ENCODE peak calls at places on chromosomes 11 and 22, in nine cellular contexts. One of them, this sample, is unnamed.

GRCh38 chr11:48006301-48006992 is 26.1 kb downstream of the PTPRJ start:
- DNase-seq in stimulated activated CD8-positive, alpha-beta memory T cell treated with anti-CD3 and anti-CD28 coated beads, Interleukin-4, amount 100 ng/mL, for 48 hours: peak
- DNase-seq in GM23338: no peak
- DNase-seq in AG04450: no peak
- DNase-seq in endothelial cell of umbilical vein: peak
- DNase-seq in frontal cortex: no peak
- DNase-seq in fibroblast of mammary gland: peak
- DNase-seq in SK-N-MC: no peak
- DNase-seq in left ventricle myocardium superior: no peak
- DNase-seq in this sample: no peak

GRCh38 chr22:19446603-19447387 is 716 bp downstream of the C22orf39 start:
- DNase-seq in endothelial cell of umbilical vein: no peak
- DNase-seq in frontal cortex: peak
- DNase-seq in AG04450: no peak
- DNase-seq in stimulated activated CD8-positive, alpha-beta memory T cell treated with anti-CD3 and anti-CD28 coated beads, Interleukin-4, amount 100 ng/mL, for 48 hours: no peak
- DNase-seq in SK-N-MC: no peak
- DNase-seq in fibroblast of mammary gland: peak
- DNase-seq in left ventricle myocardium superior: no peak
- DNase-seq in GM23338: peak
- DNase-seq in this sample: no peak

GRCh38 chr22:40220316-40221054 is 42.8 kb downstream of the TNRC6B start:
- DNase-seq in endothelial cell of umbilical vein: peak
- DNase-seq in frontal cortex: no peak
- DNase-seq in stimulated activated CD8-positive, alpha-beta memory T cell treated with anti-CD3 and anti-CD28 coated beads, Interleukin-4, amount 100 ng/mL, for 48 hours: no peak
- DNase-seq in left ventricle myocardium superior: no peak
- DNase-seq in GM23338: no peak
- DNase-seq in SK-N-MC: no peak
- DNase-seq in fibroblast of mammary gland: no peak
- DNase-seq in AG04450: no peak
- DNase-seq in this sample: no peak

GRCh38 chr11:1837171-1838076 is 1.4 kb upstream of the TNNI2 start:
- DNase-seq in endothelial cell of umbilical vein: peak
- DNase-seq in fibroblast of mammary gland: peak
- DNase-seq in frontal cortex: peak
- DNase-seq in stimulated activated CD8-positive, alpha-beta memory T cell treated with anti-CD3 and anti-CD28 coated beads, Interleukin-4, amount 100 ng/mL, for 48 hours: peak
- DNase-seq in GM23338: peak
- DNase-seq in left ventricle myocardium superior: peak
- DNase-seq in SK-N-MC: no peak
- DNase-seq in AG04450: no peak
- DNase-seq in this sample: peak

GRCh38 chr11:96051820-96052219 is 127.9 kb upstream of the MTMR2 start:
- DNase-seq in frontal cortex: no peak
- DNase-seq in AG04450: no peak
- DNase-seq in SK-N-MC: no peak
- DNase-seq in stimulated activated CD8-positive, alpha-beta memory T cell treated with anti-CD3 and anti-CD28 coated beads, Interleukin-4, amount 100 ng/mL, for 48 hours: no peak
- DNase-seq in fibroblast of mammary gland: no peak
- DNase-seq in endothelial cell of umbilical vein: no peak
- DNase-seq in GM23338: no peak
- DNase-seq in left ventricle myocardium superior: no peak
- DNase-seq in this sample: no peak

GRCh38 chr11:124307093-124307492 is 6.7 kb downstream of the OR8D1 start:
- DNase-seq in endothelial cell of umbilical vein: no peak
- DNase-seq in fibroblast of mammary gland: no peak
- DNase-seq in AG04450: no peak
- DNase-seq in left ventricle myocardium superior: no peak
- DNase-seq in GM23338: no peak
- DNase-seq in stimulated activated CD8-positive, alpha-beta memory T cell treated with anti-CD3 and anti-CD28 coated beads, Interleukin-4, amount 100 ng/mL, for 48 hours: no peak
- DNase-seq in frontal cortex: no peak
- DNase-seq in SK-N-MC: no peak
- DNase-seq in this sample: no peak

GRCh38 chr22:46287873-46288751 is 8.6 kb upstream of the GTSE1 start:
- DNase-seq in AG04450: no peak
- DNase-seq in left ventricle myocardium superior: peak
- DNase-seq in fibroblast of mammary gland: no peak
- DNase-seq in GM23338: no peak
- DNase-seq in stimulated activated CD8-positive, alpha-beta memory T cell treated with anti-CD3 and anti-CD28 coated beads, Interleukin-4, amount 100 ng/mL, for 48 hours: peak
- DNase-seq in SK-N-MC: no peak
- DNase-seq in frontal cortex: no peak
- DNase-seq in endothelial cell of umbilical vein: peak
- DNase-seq in this sample: no peak

GRCh38 chr11:68014966-68015447 is 4.9 kb downstream of the ALDH3B1 start:
- DNase-seq in left ventricle myocardium superior: no peak
- DNase-seq in GM23338: no peak
- DNase-seq in fibroblast of mammary gland: no peak
- DNase-seq in endothelial cell of umbilical vein: no peak
- DNase-seq in AG04450: no peak
- DNase-seq in stimulated activated CD8-positive, alpha-beta memory T cell treated with anti-CD3 and anti-CD28 coated beads, Interleukin-4, amount 100 ng/mL, for 48 hours: no peak
- DNase-seq in SK-N-MC: no peak
- DNase-seq in frontal cortex: no peak
- DNase-seq in this sample: no peak

GRCh38 chr11:12459374-12459773 is 82.0 kb downstream of the PARVA start:
- DNase-seq in stimulated activated CD8-positive, alpha-beta memory T cell treated with anti-CD3 and anti-CD28 coated beads, Interleukin-4, amount 100 ng/mL, for 48 hours: no peak
- DNase-seq in endothelial cell of umbilical vein: no peak
- DNase-seq in frontal cortex: no peak
- DNase-seq in GM23338: no peak
- DNase-seq in AG04450: no peak
- DNase-seq in SK-N-MC: no peak
- DNase-seq in left ventricle myocardium superior: no peak
- DNase-seq in fibroblast of mammary gland: no peak
- DNase-seq in this sample: no peak

GRCh38 chr11:28058333-28058732 is 49.6 kb downstream of the KIF18A start:
- DNase-seq in stimulated activated CD8-positive, alpha-beta memory T cell treated with anti-CD3 and anti-CD28 coated beads, Interleukin-4, amount 100 ng/mL, for 48 hours: no peak
- DNase-seq in fibroblast of mammary gland: no peak
- DNase-seq in frontal cortex: no peak
- DNase-seq in endothelial cell of umbilical vein: no peak
- DNase-seq in SK-N-MC: no peak
- DNase-seq in left ventricle myocardium superior: no peak
- DNase-seq in GM23338: peak
- DNase-seq in AG04450: peak
- DNase-seq in this sample: no peak

GRCh38 chr22:37051629-37052385 is at the start of gene KCTD17:
- DNase-seq in GM23338: peak
- DNase-seq in fibroblast of mammary gland: peak
- DNase-seq in left ventricle myocardium superior: peak
- DNase-seq in stimulated activated CD8-positive, alpha-beta memory T cell treated with anti-CD3 and anti-CD28 coated beads, Interleukin-4, amount 100 ng/mL, for 48 hours: peak
- DNase-seq in SK-N-MC: no peak
- DNase-seq in endothelial cell of umbilical vein: peak
- DNase-seq in AG04450: no peak
- DNase-seq in frontal cortex: peak
- DNase-seq in this sample: peak

GRCh38 chr22:31618471-31619176 is 43.4 kb downstream of the PISD start:
- DNase-seq in AG04450: no peak
- DNase-seq in left ventricle myocardium superior: no peak
- DNase-seq in fibroblast of mammary gland: no peak
- DNase-seq in frontal cortex: no peak
- DNase-seq in stimulated activated CD8-positive, alpha-beta memory T cell treated with anti-CD3 and anti-CD28 coated beads, Interleukin-4, amount 100 ng/mL, for 48 hours: no peak
- DNase-seq in endothelial cell of umbilical vein: no peak
- DNase-seq in GM23338: no peak
- DNase-seq in SK-N-MC: no peak
- DNase-seq in this sample: no peak

GRCh38 chr11:18720811-18721575 is 5.0 kb downstream of the IGSF22 start:
- DNase-seq in fibroblast of mammary gland: peak
- DNase-seq in endothelial cell of umbilical vein: peak
- DNase-seq in GM23338: peak
- DNase-seq in SK-N-MC: no peak
- DNase-seq in left ventricle myocardium superior: peak
- DNase-seq in stimulated activated CD8-positive, alpha-beta memory T cell treated with anti-CD3 and anti-CD28 coated beads, Interleukin-4, amount 100 ng/mL, for 48 hours: peak
- DNase-seq in frontal cortex: no peak
- DNase-seq in AG04450: no peak
- DNase-seq in this sample: peak

GRCh38 chr22:29710922-29711593 is 8.7 kb upstream of the CABP7 start:
- DNase-seq in stimulated activated CD8-positive, alpha-beta memory T cell treated with anti-CD3 and anti-CD28 coated beads, Interleukin-4, amount 100 ng/mL, for 48 hours: no peak
- DNase-seq in left ventricle myocardium superior: peak
- DNase-seq in fibroblast of mammary gland: no peak
- DNase-seq in AG04450: no peak
- DNase-seq in SK-N-MC: no peak
- DNase-seq in GM23338: no peak
- DNase-seq in endothelial cell of umbilical vein: no peak
- DNase-seq in frontal cortex: no peak
- DNase-seq in this sample: no peak

GRCh38 chr11:41245704-41246398 is 213.6 kb downstream of the LRRC4C start:
- DNase-seq in AG04450: no peak
- DNase-seq in GM23338: peak
- DNase-seq in endothelial cell of umbilical vein: no peak
- DNase-seq in SK-N-MC: no peak
- DNase-seq in stimulated activated CD8-positive, alpha-beta memory T cell treated with anti-CD3 and anti-CD28 coated beads, Interleukin-4, amount 100 ng/mL, for 48 hours: no peak
- DNase-seq in left ventricle myocardium superior: peak
- DNase-seq in frontal cortex: no peak
- DNase-seq in fibroblast of mammary gland: no peak
- DNase-seq in this sample: no peak

GRCh38 chr11:64881476-64881875 is 3.1 kb upstream of the EHD1 start:
- DNase-seq in AG04450: no peak
- DNase-seq in frontal cortex: no peak
- DNase-seq in left ventricle myocardium superior: no peak
- DNase-seq in endothelial cell of umbilical vein: no peak
- DNase-seq in stimulated activated CD8-positive, alpha-beta memory T cell treated with anti-CD3 and anti-CD28 coated beads, Interleukin-4, amount 100 ng/mL, for 48 hours: no peak
- DNase-seq in SK-N-MC: no peak
- DNase-seq in GM23338: no peak
- DNase-seq in fibroblast of mammary gland: no peak
- DNase-seq in this sample: no peak

GRCh38 chr11:1570896-1571759 is 943 bp downstream of the DUSP8 start:
- DNase-seq in fibroblast of mammary gland: no peak
- DNase-seq in endothelial cell of umbilical vein: no peak
- DNase-seq in GM23338: peak
- DNase-seq in frontal cortex: no peak
- DNase-seq in stimulated activated CD8-positive, alpha-beta memory T cell treated with anti-CD3 and anti-CD28 coated beads, Interleukin-4, amount 100 ng/mL, for 48 hours: no peak
- DNase-seq in SK-N-MC: no peak
- DNase-seq in left ventricle myocardium superior: peak
- DNase-seq in AG04450: no peak
- DNase-seq in this sample: no peak

GRCh38 chr11:134557571-134558257 is 145.7 kb upstream of the B3GAT1 start:
- DNase-seq in GM23338: no peak
- DNase-seq in AG04450: no peak
- DNase-seq in fibroblast of mammary gland: no peak
- DNase-seq in endothelial cell of umbilical vein: no peak
- DNase-seq in SK-N-MC: no peak
- DNase-seq in left ventricle myocardium superior: no peak
- DNase-seq in frontal cortex: no peak
- DNase-seq in stimulated activated CD8-positive, alpha-beta memory T cell treated with anti-CD3 and anti-CD28 coated beads, Interleukin-4, amount 100 ng/mL, for 48 hours: no peak
- DNase-seq in this sample: no peak

GRCh38 chr11:27514558-27514957 is 8.0 kb upstream of the LIN7C start:
- DNase-seq in left ventricle myocardium superior: no peak
- DNase-seq in SK-N-MC: no peak
- DNase-seq in stimulated activated CD8-positive, alpha-beta memory T cell treated with anti-CD3 and anti-CD28 coated beads, Interleukin-4, amount 100 ng/mL, for 48 hours: no peak
- DNase-seq in fibroblast of mammary gland: peak
- DNase-seq in GM23338: no peak
- DNase-seq in AG04450: no peak
- DNase-seq in endothelial cell of umbilical vein: no peak
- DNase-seq in frontal cortex: no peak
- DNase-seq in this sample: no peak

GRCh38 chr22:47200273-47201051 is 438.0 kb downstream of the TBC1D22A start:
- DNase-seq in SK-N-MC: no peak
- DNase-seq in GM23338: no peak
- DNase-seq in endothelial cell of umbilical vein: no peak
- DNase-seq in left ventricle myocardium superior: no peak
- DNase-seq in stimulated activated CD8-positive, alpha-beta memory T cell treated with anti-CD3 and anti-CD28 coated beads, Interleukin-4, amount 100 ng/mL, for 48 hours: peak
- DNase-seq in frontal cortex: no peak
- DNase-seq in fibroblast of mammary gland: peak
- DNase-seq in AG04450: no peak
- DNase-seq in this sample: no peak

GRCh38 chr11:122085264-122085663 is 30.8 kb downstream of the BLID start:
- DNase-seq in left ventricle myocardium superior: no peak
- DNase-seq in GM23338: no peak
- DNase-seq in endothelial cell of umbilical vein: peak
- DNase-seq in stimulated activated CD8-positive, alpha-beta memory T cell treated with anti-CD3 and anti-CD28 coated beads, Interleukin-4, amount 100 ng/mL, for 48 hours: no peak
- DNase-seq in fibroblast of mammary gland: peak
- DNase-seq in AG04450: peak
- DNase-seq in SK-N-MC: no peak
- DNase-seq in frontal cortex: no peak
- DNase-seq in this sample: no peak

GRCh38 chr22:37141971-37142647 is 7.6 kb downstream of the IL2RB start:
- DNase-seq in fibroblast of mammary gland: no peak
- DNase-seq in endothelial cell of umbilical vein: no peak
- DNase-seq in frontal cortex: no peak
- DNase-seq in SK-N-MC: no peak
- DNase-seq in GM23338: no peak
- DNase-seq in stimulated activated CD8-positive, alpha-beta memory T cell treated with anti-CD3 and anti-CD28 coated beads, Interleukin-4, amount 100 ng/mL, for 48 hours: no peak
- DNase-seq in left ventricle myocardium superior: no peak
- DNase-seq in AG04450: no peak
- DNase-seq in this sample: no peak

GRCh38 chr11:57410287-57410686 is 16.6 kb downstream of the SLC43A3 start:
- DNase-seq in frontal cortex: no peak
- DNase-seq in GM23338: no peak
- DNase-seq in fibroblast of mammary gland: peak
- DNase-seq in AG04450: peak
- DNase-seq in left ventricle myocardium superior: no peak
- DNase-seq in stimulated activated CD8-positive, alpha-beta memory T cell treated with anti-CD3 and anti-CD28 coated beads, Interleukin-4, amount 100 ng/mL, for 48 hours: no peak
- DNase-seq in endothelial cell of umbilical vein: no peak
- DNase-seq in SK-N-MC: no peak
- DNase-seq in this sample: no peak

GRCh38 chr22:49084203-49084602 is 743.5 kb downstream of the BRD1 start:
- DNase-seq in SK-N-MC: no peak
- DNase-seq in endothelial cell of umbilical vein: no peak
- DNase-seq in frontal cortex: no peak
- DNase-seq in left ventricle myocardium superior: no peak
- DNase-seq in stimulated activated CD8-positive, alpha-beta memory T cell treated with anti-CD3 and anti-CD28 coated beads, Interleukin-4, amount 100 ng/mL, for 48 hours: no peak
- DNase-seq in fibroblast of mammary gland: no peak
- DNase-seq in GM23338: no peak
- DNase-seq in AG04450: no peak
- DNase-seq in this sample: no peak

GRCh38 chr22:45435544-45436139 is 22.1 kb downstream of the RIBC2 start:
- DNase-seq in fibroblast of mammary gland: peak
- DNase-seq in frontal cortex: peak
- DNase-seq in SK-N-MC: no peak
- DNase-seq in endothelial cell of umbilical vein: peak
- DNase-seq in stimulated activated CD8-positive, alpha-beta memory T cell treated with anti-CD3 and anti-CD28 coated beads, Interleukin-4, amount 100 ng/mL, for 48 hours: peak
- DNase-seq in GM23338: peak
- DNase-seq in left ventricle myocardium superior: peak
- DNase-seq in AG04450: peak
- DNase-seq in this sample: no peak

GRCh38 chr11:3803726-3804510 is 4.4 kb upstream of the PGAP2 start:
- DNase-seq in SK-N-MC: no peak
- DNase-seq in frontal cortex: no peak
- DNase-seq in GM23338: no peak
- DNase-seq in AG04450: peak
- DNase-seq in endothelial cell of umbilical vein: no peak
- DNase-seq in stimulated activated CD8-positive, alpha-beta memory T cell treated with anti-CD3 and anti-CD28 coated beads, Interleukin-4, amount 100 ng/mL, for 48 hours: no peak
- DNase-seq in left ventricle myocardium superior: no peak
- DNase-seq in fibroblast of mammary gland: peak
- DNase-seq in this sample: no peak

GRCh38 chr22:37088108-37088605 is 21.4 kb downstream of the TMPRSS6 start:
- DNase-seq in stimulated activated CD8-positive, alpha-beta memory T cell treated with anti-CD3 and anti-CD28 coated beads, Interleukin-4, amount 100 ng/mL, for 48 hours: peak
- DNase-seq in fibroblast of mammary gland: peak
- DNase-seq in endothelial cell of umbilical vein: no peak
- DNase-seq in left ventricle myocardium superior: no peak
- DNase-seq in AG04450: no peak
- DNase-seq in frontal cortex: no peak
- DNase-seq in SK-N-MC: no peak
- DNase-seq in GM23338: no peak
- DNase-seq in this sample: no peak

GRCh38 chr11:110490886-110491285 is 61.1 kb downstream of the FDX1 start:
- DNase-seq in GM23338: no peak
- DNase-seq in left ventricle myocardium superior: no peak
- DNase-seq in endothelial cell of umbilical vein: no peak
- DNase-seq in fibroblast of mammary gland: peak
- DNase-seq in frontal cortex: no peak
- DNase-seq in stimulated activated CD8-positive, alpha-beta memory T cell treated with anti-CD3 and anti-CD28 coated beads, Interleukin-4, amount 100 ng/mL, for 48 hours: no peak
- DNase-seq in SK-N-MC: no peak
- DNase-seq in AG04450: no peak
- DNase-seq in this sample: no peak

GRCh38 chr22:36237462-36238347 is 1.6 kb downstream of the APOL2 start:
- DNase-seq in left ventricle myocardium superior: no peak
- DNase-seq in frontal cortex: no peak
- DNase-seq in GM23338: no peak
- DNase-seq in fibroblast of mammary gland: peak
- DNase-seq in endothelial cell of umbilical vein: no peak
- DNase-seq in SK-N-MC: no peak
- DNase-seq in AG04450: no peak
- DNase-seq in stimulated activated CD8-positive, alpha-beta memory T cell treated with anti-CD3 and anti-CD28 coated beads, Interleukin-4, amount 100 ng/mL, for 48 hours: peak
- DNase-seq in this sample: no peak

GRCh38 chr11:86497310-86497709 is 122.6 kb downstream of the CCDC81 start:
- DNase-seq in frontal cortex: no peak
- DNase-seq in stimulated activated CD8-positive, alpha-beta memory T cell treated with anti-CD3 and anti-CD28 coated beads, Interleukin-4, amount 100 ng/mL, for 48 hours: no peak
- DNase-seq in GM23338: no peak
- DNase-seq in left ventricle myocardium superior: no peak
- DNase-seq in AG04450: no peak
- DNase-seq in endothelial cell of umbilical vein: no peak
- DNase-seq in SK-N-MC: no peak
- DNase-seq in fibroblast of mammary gland: peak
- DNase-seq in this sample: no peak

GRCh38 chr11:19659529-19659928 is 53.1 kb upstream of the NAV2 start:
- DNase-seq in AG04450: no peak
- DNase-seq in GM23338: no peak
- DNase-seq in endothelial cell of umbilical vein: no peak
- DNase-seq in left ventricle myocardium superior: no peak
- DNase-seq in stimulated activated CD8-positive, alpha-beta memory T cell treated with anti-CD3 and anti-CD28 coated beads, Interleukin-4, amount 100 ng/mL, for 48 hours: no peak
- DNase-seq in frontal cortex: no peak
- DNase-seq in fibroblast of mammary gland: no peak
- DNase-seq in SK-N-MC: no peak
- DNase-seq in this sample: no peak